ENCODE peak calls at places on chromosomes 2 and 18, in five cellular contexts. One of them, this sample, is unnamed.

GRCh38 chr2:129872438-129872837 is 107.0 kb upstream of the RAB6C start:
- DNase-seq in CD4-positive, alpha-beta memory T cell: no peak
- DNase-seq in iPS DF 6.9: no peak
- DNase-seq in pancreas: no peak
- DNase-seq in ovary: no peak
- DNase-seq in this sample: no peak

GRCh38 chr2:68762665-68763064 is 28.1 kb downstream of the ARHGAP25 start:
- DNase-seq in CD4-positive, alpha-beta memory T cell: peak; percentile 76
- DNase-seq in iPS DF 6.9: no peak
- DNase-seq in pancreas: no peak
- DNase-seq in ovary: no peak
- DNase-seq in this sample: no peak

GRCh38 chr18:78857252-78858150 is 122.1 kb upstream of the SALL3 start:
- DNase-seq in CD4-positive, alpha-beta memory T cell: no peak
- DNase-seq in iPS DF 6.9: no peak
- DNase-seq in pancreas: no peak
- DNase-seq in ovary: no peak
- DNase-seq in this sample: no peak

GRCh38 chr2:57796527-57796926 is 250.1 kb upstream of the VRK2 start:
- DNase-seq in CD4-positive, alpha-beta memory T cell: no peak
- DNase-seq in iPS DF 6.9: peak; percentile 29
- DNase-seq in pancreas: no peak
- DNase-seq in ovary: no peak
- DNase-seq in this sample: no peak

GRCh38 chr2:54455584-54456525 is at the start of gene SPTBN1:
- DNase-seq in CD4-positive, alpha-beta memory T cell: no peak
- DNase-seq in iPS DF 6.9: no peak
- DNase-seq in pancreas: peak; percentile 81
- DNase-seq in ovary: peak; percentile 97
- DNase-seq in this sample: peak; percentile 59

GRCh38 chr2:28082131-28082530 is 191.6 kb downstream of the BABAM2 start:
- DNase-seq in CD4-positive, alpha-beta memory T cell: no peak
- DNase-seq in iPS DF 6.9: no peak
- DNase-seq in pancreas: no peak
- DNase-seq in ovary: no peak
- DNase-seq in this sample: no peak

GRCh38 chr2:241019441-241020139 is 21.2 kb downstream of the SNED1 start:
- DNase-seq in CD4-positive, alpha-beta memory T cell: no peak
- DNase-seq in iPS DF 6.9: no peak
- DNase-seq in pancreas: no peak
- DNase-seq in ovary: peak; percentile 11
- DNase-seq in this sample: no peak

GRCh38 chr2:241417626-241418025 is 61.5 kb downstream of the FARP2 start:
- DNase-seq in CD4-positive, alpha-beta memory T cell: no peak
- DNase-seq in iPS DF 6.9: no peak
- DNase-seq in pancreas: no peak
- DNase-seq in ovary: no peak
- DNase-seq in this sample: no peak

GRCh38 chr2:205580591-205580990 is 101.7 kb upstream of the NRP2 start:
- DNase-seq in CD4-positive, alpha-beta memory T cell: no peak
- DNase-seq in iPS DF 6.9: no peak
- DNase-seq in pancreas: no peak
- DNase-seq in ovary: no peak
- DNase-seq in this sample: no peak

GRCh38 chr18:49920731-49921130 is 107.4 kb upstream of the ACAA2 start:
- DNase-seq in CD4-positive, alpha-beta memory T cell: no peak
- DNase-seq in iPS DF 6.9: no peak
- DNase-seq in pancreas: no peak
- DNase-seq in ovary: no peak
- DNase-seq in this sample: no peak

GRCh38 chr2:237556773-237557632 is 9.4 kb upstream of the PRLH start:
- DNase-seq in CD4-positive, alpha-beta memory T cell: no peak
- DNase-seq in iPS DF 6.9: no peak
- DNase-seq in pancreas: no peak
- DNase-seq in ovary: no peak
- DNase-seq in this sample: no peak

GRCh38 chr2:72891091-72891818 is 4.0 kb downstream of the SPR start:
- DNase-seq in CD4-positive, alpha-beta memory T cell: no peak
- DNase-seq in iPS DF 6.9: no peak
- DNase-seq in pancreas: no peak
- DNase-seq in ovary: no peak
- DNase-seq in this sample: no peak

GRCh38 chr2:85705680-85706039 is 11.5 kb downstream of the GNLY start:
- DNase-seq in CD4-positive, alpha-beta memory T cell: no peak
- DNase-seq in iPS DF 6.9: no peak
- DNase-seq in pancreas: no peak
- DNase-seq in ovary: peak; percentile 76
- DNase-seq in this sample: no peak

GRCh38 chr2:177143444-177143843 is 69.2 kb upstream of the HNRNPA3 start:
- DNase-seq in CD4-positive, alpha-beta memory T cell: no peak
- DNase-seq in iPS DF 6.9: no peak
- DNase-seq in pancreas: no peak
- DNase-seq in ovary: no peak
- DNase-seq in this sample: no peak

GRCh38 chr2:164735309-164735919 is 106.2 kb downstream of the COBLL1 start:
- DNase-seq in CD4-positive, alpha-beta memory T cell: no peak
- DNase-seq in iPS DF 6.9: no peak
- DNase-seq in pancreas: no peak
- DNase-seq in ovary: no peak
- DNase-seq in this sample: no peak

GRCh38 chr2:23745726-23746105 is 181.2 kb downstream of the ATAD2B start:
- DNase-seq in CD4-positive, alpha-beta memory T cell: no peak
- DNase-seq in iPS DF 6.9: no peak
- DNase-seq in pancreas: peak; percentile 33
- DNase-seq in ovary: no peak
- DNase-seq in this sample: peak; percentile 10

GRCh38 chr2:218218409-218219185 is 1.6 kb downstream of the ARPC2 start:
- DNase-seq in CD4-positive, alpha-beta memory T cell: peak; percentile 66
- DNase-seq in iPS DF 6.9: no peak
- DNase-seq in pancreas: no peak
- DNase-seq in ovary: no peak
- DNase-seq in this sample: no peak

GRCh38 chr2:218224206-218224605 is 7.2 kb downstream of the ARPC2 start:
- DNase-seq in CD4-positive, alpha-beta memory T cell: no peak
- DNase-seq in iPS DF 6.9: no peak
- DNase-seq in pancreas: no peak
- DNase-seq in ovary: no peak
- DNase-seq in this sample: no peak

GRCh38 chr2:218223046-218223445 is 6.1 kb downstream of the ARPC2 start:
- DNase-seq in CD4-positive, alpha-beta memory T cell: peak; percentile 63
- DNase-seq in iPS DF 6.9: no peak
- DNase-seq in pancreas: no peak
- DNase-seq in ovary: no peak
- DNase-seq in this sample: no peak

GRCh38 chr2:218219934-218220333 is 2.9 kb downstream of the ARPC2 start:
- DNase-seq in CD4-positive, alpha-beta memory T cell: peak; percentile 36
- DNase-seq in iPS DF 6.9: no peak
- DNase-seq in pancreas: no peak
- DNase-seq in ovary: no peak
- DNase-seq in this sample: no peak

GRCh38 chr2:218221015-218221414 is 4.0 kb downstream of the ARPC2 start:
- DNase-seq in CD4-positive, alpha-beta memory T cell: peak; percentile 39
- DNase-seq in iPS DF 6.9: no peak
- DNase-seq in pancreas: no peak
- DNase-seq in ovary: no peak
- DNase-seq in this sample: no peak
- H3K4me1 ChIP-seq in CD4-positive, alpha-beta memory T cell: peaks cover 81% of the 10 kb centered on the region
- H3K4me1 ChIP-seq in iPS DF 6.9: peaks cover 2% of the 10 kb centered on the region
- H3K4me1 ChIP-seq in pancreas: no peaks in the 10 kb centered on the region
- H3K4me1 ChIP-seq in ovary: peaks cover 14% of the 10 kb centered on the region
- H3K4me1 ChIP-seq in this sample: peaks cover 59% of the 10 kb centered on the region

DNA sequence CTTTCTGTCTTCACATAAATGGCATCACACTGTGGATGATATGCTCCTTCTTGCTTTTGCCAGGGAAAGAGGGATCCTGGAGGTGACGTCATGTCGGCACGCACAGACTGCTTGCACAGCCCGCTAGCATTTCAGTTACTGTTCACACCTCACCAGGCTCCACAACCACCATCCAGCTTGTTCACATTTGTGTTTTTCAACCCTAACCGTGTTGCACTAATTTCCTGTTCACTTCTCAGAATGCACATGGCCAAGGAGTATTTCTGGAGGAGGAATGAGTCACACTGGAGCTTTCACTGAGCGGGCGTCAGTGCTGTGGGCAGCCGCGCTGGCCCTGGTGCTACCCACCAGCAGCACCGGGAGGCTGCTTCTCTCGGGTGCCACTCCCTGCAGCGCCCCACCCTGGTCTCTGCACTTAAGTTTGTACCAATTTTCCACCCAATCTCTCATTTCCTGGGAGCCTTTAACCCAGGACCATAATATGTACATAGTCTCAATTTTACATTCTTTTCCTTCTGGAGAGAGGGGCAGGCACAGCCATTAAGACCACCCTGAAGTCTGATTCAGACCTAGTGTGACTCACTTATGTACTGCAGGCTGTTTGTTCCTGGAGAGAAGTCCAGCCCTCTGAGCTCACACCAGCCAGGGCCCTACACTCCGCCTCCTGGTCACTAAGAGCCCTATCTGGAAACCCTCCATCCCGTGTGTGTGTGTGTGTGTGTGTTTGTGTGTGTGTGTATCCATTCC is 65.1 kb downstream of the MBP start:
- DNase-seq in CD4-positive, alpha-beta memory T cell: peak; percentile 77
- DNase-seq in iPS DF 6.9: no peak
- DNase-seq in pancreas: no peak
- DNase-seq in ovary: peak; percentile 77
- DNase-seq in this sample: no peak
- H3K4me1 ChIP-seq in CD4-positive, alpha-beta memory T cell: peaks cover 100% of the 10 kb centered on the region
- H3K4me1 ChIP-seq in iPS DF 6.9: peaks cover 6% of the 10 kb centered on the region
- H3K4me1 ChIP-seq in pancreas: peaks cover 17% of the 10 kb centered on the region
- H3K4me1 ChIP-seq in ovary: peaks cover 17% of the 10 kb centered on the region
- H3K4me1 ChIP-seq in this sample: peaks cover 18% of the 10 kb centered on the region

GRCh38 chr18:9828794-9829712 is 56.7 kb upstream of the TXNDC2 start:
- DNase-seq in CD4-positive, alpha-beta memory T cell: no peak
- DNase-seq in iPS DF 6.9: no peak
- DNase-seq in pancreas: no peak
- DNase-seq in ovary: no peak
- DNase-seq in this sample: no peak
- H3K4me1 ChIP-seq in CD4-positive, alpha-beta memory T cell: no peaks in the 10 kb centered on the region
- H3K4me1 ChIP-seq in iPS DF 6.9: no peaks in the 10 kb centered on the region
- H3K4me1 ChIP-seq in pancreas: no peaks in the 10 kb centered on the region
- H3K4me1 ChIP-seq in ovary: peaks cover 24% of the 10 kb centered on the region
- H3K4me1 ChIP-seq in this sample: peaks cover 17% of the 10 kb centered on the region

GRCh38 chr2:60355849-60356261 is 197.6 kb downstream of the BCL11A start:
- DNase-seq in CD4-positive, alpha-beta memory T cell: no peak
- DNase-seq in iPS DF 6.9: no peak
- DNase-seq in pancreas: no peak
- DNase-seq in ovary: no peak
- DNase-seq in this sample: no peak
- H3K4me1 ChIP-seq in CD4-positive, alpha-beta memory T cell: no peaks in the 10 kb centered on the region
- H3K4me1 ChIP-seq in iPS DF 6.9: no peaks in the 10 kb centered on the region
- H3K4me1 ChIP-seq in pancreas: no peaks in the 10 kb centered on the region
- H3K4me1 ChIP-seq in ovary: no peaks in the 10 kb centered on the region
- H3K4me1 ChIP-seq in this sample: no peaks in the 10 kb centered on the region

GRCh38 chr2:10122500-10123280 is at the start of gene RRM2:
- DNase-seq in CD4-positive, alpha-beta memory T cell: peak; percentile 87
- DNase-seq in iPS DF 6.9: peak; percentile 87
- DNase-seq in pancreas: peak; percentile 87
- DNase-seq in ovary: peak; percentile 92
- DNase-seq in this sample: peak; percentile 97

GRCh38 chr2:10123281-10123680 is 742 bp downstream of the RRM2 start:
- DNase-seq in CD4-positive, alpha-beta memory T cell: peak; percentile 50
- DNase-seq in iPS DF 6.9: no peak
- DNase-seq in pancreas: no peak
- DNase-seq in ovary: no peak
- DNase-seq in this sample: no peak

GRCh38 chr2:10126627-10127026 is 4.1 kb downstream of the RRM2 start:
- DNase-seq in CD4-positive, alpha-beta memory T cell: no peak
- DNase-seq in iPS DF 6.9: no peak
- DNase-seq in pancreas: no peak
- DNase-seq in ovary: no peak
- DNase-seq in this sample: no peak

GRCh38 chr2:10125842-10126596 is 3.5 kb downstream of the RRM2 start:
- DNase-seq in CD4-positive, alpha-beta memory T cell: no peak
- DNase-seq in iPS DF 6.9: no peak
- DNase-seq in pancreas: no peak
- DNase-seq in ovary: no peak
- DNase-seq in this sample: no peak

DNA sequence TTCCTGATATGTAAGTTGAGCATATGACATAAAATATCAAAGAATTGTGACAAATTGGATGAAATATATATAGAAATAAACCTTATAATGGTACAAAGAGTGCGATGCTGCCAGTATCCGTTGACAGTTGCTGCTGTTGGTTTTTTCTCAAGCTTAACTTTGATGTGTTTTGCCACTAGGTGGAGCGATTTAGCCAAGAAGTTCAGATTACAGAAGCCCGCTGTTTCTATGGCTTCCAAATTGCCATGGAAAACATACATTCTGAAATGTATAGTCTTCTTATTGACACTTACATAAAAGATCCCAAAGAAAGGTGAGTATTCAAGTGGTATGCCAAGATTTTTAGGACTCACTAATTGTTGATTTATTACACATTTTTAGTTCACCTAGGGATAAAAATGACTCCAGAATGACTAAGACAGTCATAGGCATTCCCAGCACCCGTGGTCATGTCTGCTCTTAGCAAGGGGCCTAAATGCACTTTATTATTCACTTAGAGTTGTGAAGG is 2.1 kb downstream of the RRM2 start:
- DNase-seq in CD4-positive, alpha-beta memory T cell: peak; percentile 74
- DNase-seq in iPS DF 6.9: no peak
- DNase-seq in pancreas: peak; percentile 52
- DNase-seq in ovary: peak; percentile 34
- DNase-seq in this sample: no peak
- H3K4me1 ChIP-seq in CD4-positive, alpha-beta memory T cell: peaks cover 48% of the 10 kb centered on the region
- H3K4me1 ChIP-seq in iPS DF 6.9: no peaks in the 10 kb centered on the region
- H3K4me1 ChIP-seq in pancreas: peaks cover 12% of the 10 kb centered on the region
- H3K4me1 ChIP-seq in ovary: peaks cover 3% of the 10 kb centered on the region
- H3K4me1 ChIP-seq in this sample: peaks cover 46% of the 10 kb centered on the region

DNA sequence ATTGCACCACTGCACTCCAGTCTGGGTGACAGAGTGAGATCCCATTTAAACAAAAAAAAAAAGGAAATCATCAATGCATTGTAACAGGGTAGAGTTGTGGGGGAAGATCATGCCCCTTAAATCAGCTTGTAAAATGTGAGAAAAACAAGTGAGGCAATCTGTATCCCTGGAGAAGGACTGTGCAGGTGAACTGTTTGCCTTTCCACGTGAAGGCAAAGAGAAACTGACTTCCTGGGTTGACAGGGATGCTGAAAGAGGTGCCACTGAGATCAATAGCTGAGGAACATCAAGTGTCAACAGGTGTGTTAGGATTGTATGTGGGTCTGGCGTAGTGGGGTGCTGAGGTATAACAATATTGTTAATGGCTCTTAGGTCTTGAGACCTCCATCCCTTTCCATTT is 48.3 kb downstream of the CERS6 start:
- DNase-seq in CD4-positive, alpha-beta memory T cell: no peak
- DNase-seq in iPS DF 6.9: no peak
- DNase-seq in pancreas: no peak
- DNase-seq in ovary: no peak
- DNase-seq in this sample: no peak
- H3K4me1 ChIP-seq in CD4-positive, alpha-beta memory T cell: no peaks in the 10 kb centered on the region
- H3K4me1 ChIP-seq in iPS DF 6.9: no peaks in the 10 kb centered on the region
- H3K4me1 ChIP-seq in pancreas: no peaks in the 10 kb centered on the region
- H3K4me1 ChIP-seq in ovary: no peaks in the 10 kb centered on the region
- H3K4me1 ChIP-seq in this sample: no peaks in the 10 kb centered on the region